ENCODE peak calls at places on chromosomes 5 and 9, in four cellular contexts. J is fibroblast of the aortic adventitia, Z is endodermal cell, B is body of pancreas. A is an unnamed sample.

GRCh38 chr9:74147906-74148305 is 349.2 kb upstream of the RORB start:
- DNase-seq in J (no peak), Z (no peak), B (no peak), A (no peak)

GRCh38 chr5:40165789-40166728 is 513.7 kb upstream of the PTGER4 start:
- DNase-seq in J (peak), Z (peak), B (no peak), A (peak)

GRCh38 chr5:178318893-178319292 is 86.3 kb upstream of the PHYKPL start:
- DNase-seq in J (no peak), Z (peak), B (no peak), A (no peak)

GRCh38 chr5:154783774-154784460 is 28.7 kb downstream of the LARP1 start:
- DNase-seq in J (peak), Z (peak), B (peak), A (peak)

GRCh38 chr5:159906957-159907356 is 9.3 kb upstream of the ADRA1B start:
- DNase-seq in J (no peak), Z (no peak), B (no peak), A (no peak)

GRCh38 chr5:169422087-169422486 is 121.1 kb upstream of the SLIT3 start:
- DNase-seq in J (no peak), Z (peak), B (peak), A (no peak)

GRCh38 chr5:152439791-152440190 is 34.7 kb upstream of the NMUR2 start:
- DNase-seq in J (no peak), Z (no peak), B (no peak), A (no peak)

GRCh38 chr5:151240891-151241290 is 12.1 kb upstream of the GM2A start:
- DNase-seq in J (no peak), Z (no peak), B (no peak), A (no peak)

GRCh38 chr9:129665008-129665771 is at the start of gene PRRX2:
- DNase-seq in J (peak), Z (peak), B (no peak), A (no peak)

GRCh38 chr5:12985142-12985541 is 959.3 kb downstream of the DNAH5 start:
- DNase-seq in J (no peak), Z (no peak), B (no peak), A (no peak)

GRCh38 chr5:88883566-88884434 is 816 bp upstream of the MEF2C start:
- DNase-seq in J (peak), Z (peak), B (peak), A (peak)

GRCh38 chr5:66989781-66990180 is 206.8 kb downstream of the CD180 start:
- DNase-seq in J (no peak), Z (no peak), B (no peak), A (no peak)

GRCh38 chr5:80192507-80193241 is 63.2 kb downstream of the SERINC5 start:
- DNase-seq in J (peak), Z (peak), B (peak), A (peak)

DNA sequence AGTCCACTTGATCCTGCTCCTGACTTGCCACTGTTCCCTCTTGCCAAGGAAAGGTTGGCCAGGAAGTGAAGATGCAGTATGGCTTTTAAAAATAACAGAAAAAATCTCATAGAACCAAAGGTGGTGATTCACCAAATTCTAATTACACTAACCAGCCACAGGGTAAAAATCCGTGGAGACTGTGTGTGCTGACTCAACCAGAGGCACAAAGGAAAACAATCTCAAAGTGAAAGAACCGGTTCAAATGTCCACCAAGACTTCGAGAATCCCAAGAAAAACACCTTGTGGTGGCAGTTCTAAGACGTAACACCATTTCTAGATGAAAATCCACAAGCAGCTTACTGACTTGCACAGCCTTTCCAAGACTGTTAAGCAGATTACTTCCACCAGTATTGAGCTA is 279.1 kb downstream of the TLE1 start:
- DNase-seq in J (peak), Z (no peak), B (no peak), A (peak)
- TF ChIP-seq CTCF in J (no peak), Z (no peak), B (no peak), A (no peak)

GRCh38 chr5:114434396-114435219 is 72.7 kb downstream of the KCNN2 start:
- DNase-seq in J (no peak), Z (no peak), B (no peak), A (no peak)
- H3K4me3 ChIP-seq in J (no peak), Z (peak), B (no peak), A (no peak)

DNA sequence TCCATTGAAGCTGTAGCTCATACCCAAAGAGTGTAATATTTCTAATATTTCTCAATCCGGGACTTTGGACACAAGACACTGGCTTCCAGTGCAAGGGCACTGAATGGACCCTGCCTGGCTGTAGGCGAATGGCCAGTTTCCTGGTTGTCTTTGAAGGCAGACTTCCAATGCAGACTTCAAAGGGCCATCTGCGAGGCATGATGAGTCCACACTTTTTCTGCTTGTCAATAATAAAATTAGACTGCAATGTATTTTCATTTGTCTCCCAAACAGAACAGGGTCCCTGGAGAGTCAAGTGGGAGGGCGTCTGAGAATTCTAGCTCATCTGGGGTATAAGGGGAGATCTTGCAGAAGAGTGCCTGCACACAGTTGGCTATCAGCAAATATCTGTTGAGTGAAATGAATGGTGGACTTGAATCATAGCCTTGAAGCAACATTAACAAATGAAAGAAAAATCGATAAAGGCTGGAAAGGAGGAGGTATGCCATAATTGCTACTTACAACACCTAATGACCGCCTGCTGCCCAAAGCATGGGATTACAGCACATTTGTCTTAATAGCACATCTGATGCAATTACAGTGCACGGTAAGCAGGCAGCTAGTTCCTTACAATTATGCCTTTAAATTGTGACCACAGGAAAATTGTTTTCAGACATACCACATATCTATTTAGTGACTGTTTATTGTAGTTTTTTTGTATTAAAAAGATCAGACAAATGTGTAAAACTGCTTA is 137.5 kb downstream of the ARHGEF28 start:
- DNase-seq in J (no peak), Z (no peak), B (no peak), A (no peak)
- TF ChIP-seq CTCF in J (no peak), Z (no peak), B (no peak), A (no peak)

DNA sequence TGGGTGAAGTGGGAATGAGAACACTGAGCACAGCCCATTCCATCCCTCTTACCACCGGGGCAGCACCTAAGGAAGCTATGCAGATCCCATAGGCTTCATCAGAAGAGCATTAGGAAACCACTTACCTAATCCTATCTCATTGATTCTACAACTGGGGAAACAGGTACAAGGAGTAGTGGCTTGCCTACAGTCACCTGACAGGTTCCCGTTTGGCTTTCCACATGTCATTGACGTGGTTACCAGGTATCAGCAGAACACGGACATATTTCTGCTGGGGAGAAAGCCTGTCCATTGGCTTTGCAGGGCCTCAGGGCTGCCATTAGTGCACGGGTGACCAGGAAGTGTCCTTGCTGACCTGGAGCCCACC is 11.3 kb downstream of the AFAP1L1 start:
- DNase-seq in J (no peak), Z (no peak), B (no peak), A (no peak)
- H3K4me3 ChIP-seq in J (no peak), Z (no peak), B (no peak), A (no peak)

GRCh38 chr5:105868038-105868775 is 1802.5 kb downstream of the EFNA5 start:
- DNase-seq in J (peak), Z (peak), B (peak), A (peak)
- TF ChIP-seq CTCF in J (no peak), Z (peak), B (no peak), A (peak)

DNA sequence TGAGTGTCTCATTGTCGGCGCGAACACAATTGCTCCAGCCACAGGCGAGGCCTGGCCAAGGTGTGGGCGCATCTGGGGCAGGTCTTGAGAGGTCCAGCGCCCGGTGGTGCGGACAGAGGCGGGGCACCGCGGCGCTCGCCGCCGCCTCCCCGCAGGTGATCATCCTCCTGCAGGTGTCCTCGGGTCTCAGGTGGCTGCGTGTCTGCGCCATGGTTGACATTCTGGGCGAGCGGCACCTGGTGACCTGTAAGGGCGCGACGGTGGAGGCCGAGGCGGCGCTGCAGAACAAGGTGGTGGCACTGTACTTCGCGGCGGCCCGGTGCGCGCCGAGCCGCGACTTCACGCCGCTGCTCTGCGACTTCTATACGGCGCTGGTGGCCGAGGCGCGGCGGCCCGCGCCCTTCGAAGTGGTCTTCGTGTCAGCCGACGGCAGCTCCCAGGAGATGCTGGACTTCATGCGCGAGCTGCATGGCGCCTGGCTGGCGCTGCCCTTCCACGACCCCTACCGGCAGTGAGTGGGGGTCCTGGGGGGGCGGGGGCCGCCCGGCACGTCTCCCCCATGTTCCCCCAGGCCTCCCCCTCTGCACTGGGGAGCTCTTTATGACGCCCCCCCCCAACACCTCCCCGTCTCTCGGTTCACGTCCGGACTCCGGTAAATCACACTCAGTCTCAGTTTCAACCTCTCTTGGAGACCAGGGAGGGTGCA is 401 bp downstream of the NXNL2 start:
- DNase-seq in J (no peak), Z (no peak), B (peak), A (no peak)
- H3K4me3 ChIP-seq in J (peak), Z (peak), B (peak), A (peak)

GRCh38 chr9:90836396-90837080 is 34.9 kb downstream of the SYK start:
- DNase-seq in J (no peak), Z (no peak), B (no peak), A (peak)

GRCh38 chr9:90835206-90835605 is 33.6 kb downstream of the SYK start:
- DNase-seq in J (no peak), Z (peak), B (no peak), A (no peak)

GRCh38 chr9:90838761-90839160 is 37.1 kb downstream of the SYK start:
- DNase-seq in J (no peak), Z (no peak), B (no peak), A (no peak)

GRCh38 chr9:90839183-90839582 is 37.6 kb downstream of the SYK start:
- DNase-seq in J (no peak), Z (no peak), B (no peak), A (no peak)

DNA sequence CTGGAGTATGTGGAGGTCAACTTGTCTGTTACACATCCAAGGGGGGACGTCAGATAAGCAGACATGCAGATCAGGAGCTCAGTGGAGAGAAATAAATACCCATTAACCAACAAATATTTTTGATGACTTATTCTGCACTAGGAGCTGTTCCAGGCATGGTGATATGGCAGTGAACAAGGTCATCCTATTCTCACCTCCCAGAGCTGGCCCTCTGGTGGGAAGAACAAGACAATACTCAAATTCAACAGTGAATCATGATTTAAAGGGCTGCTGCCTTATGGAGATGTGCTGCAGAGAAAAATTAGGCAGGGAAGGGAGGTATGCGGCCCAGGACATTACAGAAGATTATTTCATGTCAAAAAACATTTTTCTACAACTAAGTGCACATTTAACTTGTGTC is 36.5 kb downstream of the SYK start:
- DNase-seq in J (no peak), Z (peak), B (no peak), A (peak)
- TF ChIP-seq CTCF in J (no peak), Z (peak), B (peak), A (no peak)

GRCh38 chr9:14323083-14323968 is 9.4 kb upstream of the NFIB start:
- DNase-seq in J (peak), Z (no peak), B (no peak), A (no peak)

GRCh38 chr9:14323969-14324366 is 10.0 kb upstream of the NFIB start:
- DNase-seq in J (no peak), Z (no peak), B (no peak), A (no peak)

GRCh38 chr9:14320272-14321245 is 6.6 kb upstream of the NFIB start:
- DNase-seq in J (peak), Z (no peak), B (peak), A (peak)

GRCh38 chr9:14322211-14323082 is 8.5 kb upstream of the NFIB start:
- DNase-seq in J (peak), Z (peak), B (peak), A (peak)

DNA sequence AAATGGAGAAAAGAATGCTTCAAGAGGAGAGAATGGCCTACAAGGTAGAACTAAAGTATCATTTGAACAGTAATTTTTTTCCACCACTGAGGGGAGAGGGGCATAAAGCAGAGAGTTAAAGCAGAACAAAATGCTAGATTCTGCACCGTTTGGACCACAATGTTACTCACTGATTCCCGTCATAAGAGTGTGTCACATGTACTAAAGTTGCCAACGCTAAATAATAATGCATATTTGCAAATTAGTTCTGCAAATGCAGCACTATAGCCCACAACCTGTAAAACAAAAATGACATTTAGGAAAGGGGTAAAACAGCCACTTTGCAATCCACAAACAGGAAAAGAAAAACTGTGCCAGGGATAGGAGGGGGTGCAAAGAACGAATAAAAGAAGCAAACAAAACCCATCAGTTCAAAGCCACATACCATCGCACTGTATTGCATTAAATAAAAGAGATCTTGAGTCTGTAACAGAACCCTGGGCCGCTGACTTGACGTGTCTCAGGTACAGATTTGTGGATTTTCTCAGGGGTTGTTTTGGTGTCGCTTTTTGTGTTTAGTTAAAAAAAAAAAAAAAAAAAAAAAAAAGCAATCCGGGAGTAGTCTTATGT is 7.7 kb upstream of the NFIB start:
- DNase-seq in J (peak), Z (no peak), B (no peak), A (peak)
- H3K4me3 ChIP-seq in J (peak), Z (peak), B (no peak), A (peak)

GRCh38 chr9:33264473-33265177 is at the start of the genes BAG1 and CHMP5:
- DNase-seq in J (peak), Z (peak), B (peak), A (peak)
- TF ChIP-seq CTCF in J (peak), Z (peak), B (peak), A (peak)

GRCh38 chr5:108003178-108003577 is 332.4 kb upstream of the EFNA5 start:
- DNase-seq in J (peak), Z (no peak), B (no peak), A (peak)
- H3K4me3 ChIP-seq in J (peak), Z (no peak), B (no peak), A (peak)